ENCODE peak calls at places on chromosomes 12 and 14, in nine cellular contexts. One of them, this sample, is unnamed.

GRCh38 chr12:132259364-132259871 is 70.0 kb downstream of the GALNT9 start:
- DNase-seq in adrenal gland: no peak
- DNase-seq in SHP77: no peak
- DNase-seq in left ventricle myocardium superior: peak
- DNase-seq in NCI-H510A: no peak
- DNase-seq in cardiac muscle cell: peak
- DNase-seq in Caco-2: no peak
- DNase-seq in AG09309: no peak
- DNase-seq in PC-9: no peak
- DNase-seq in this sample: no peak

GRCh38 chr12:40054554-40055226 is 51.2 kb downstream of the SLC2A13 start:
- DNase-seq in adrenal gland: peak
- DNase-seq in SHP77: no peak
- DNase-seq in left ventricle myocardium superior: peak
- DNase-seq in NCI-H510A: no peak
- DNase-seq in cardiac muscle cell: peak
- DNase-seq in Caco-2: no peak
- DNase-seq in AG09309: peak
- DNase-seq in PC-9: no peak
- DNase-seq in this sample: no peak

GRCh38 chr14:61187642-61187905 is 93.6 kb downstream of the TMEM30B start:
- DNase-seq in adrenal gland: no peak
- DNase-seq in SHP77: no peak
- DNase-seq in left ventricle myocardium superior: no peak
- DNase-seq in NCI-H510A: no peak
- DNase-seq in cardiac muscle cell: no peak
- DNase-seq in Caco-2: no peak
- DNase-seq in AG09309: no peak
- DNase-seq in PC-9: no peak
- DNase-seq in this sample: no peak

GRCh38 chr14:76926521-76927251 is 100.5 kb downstream of the LRRC74A start:
- DNase-seq in adrenal gland: no peak
- DNase-seq in SHP77: no peak
- DNase-seq in left ventricle myocardium superior: peak
- DNase-seq in NCI-H510A: no peak
- DNase-seq in cardiac muscle cell: peak
- DNase-seq in Caco-2: no peak
- DNase-seq in AG09309: no peak
- DNase-seq in PC-9: no peak
- DNase-seq in this sample: no peak

GRCh38 chr14:24679248-24680085 is 45.5 kb upstream of the GZMB start:
- DNase-seq in adrenal gland: no peak
- DNase-seq in SHP77: no peak
- DNase-seq in left ventricle myocardium superior: no peak
- DNase-seq in NCI-H510A: no peak
- DNase-seq in cardiac muscle cell: no peak
- DNase-seq in Caco-2: no peak
- DNase-seq in AG09309: no peak
- DNase-seq in PC-9: no peak
- DNase-seq in this sample: no peak

GRCh38 chr12:117202033-117202432 is 11.8 kb upstream of the FBXO21 start:
- DNase-seq in adrenal gland: no peak
- DNase-seq in SHP77: no peak
- DNase-seq in left ventricle myocardium superior: no peak
- DNase-seq in NCI-H510A: no peak
- DNase-seq in cardiac muscle cell: no peak
- DNase-seq in Caco-2: no peak
- DNase-seq in AG09309: no peak
- DNase-seq in PC-9: no peak
- DNase-seq in this sample: no peak

GRCh38 chr12:2410490-2410889 is 357.7 kb downstream of the CACNA1C start:
- DNase-seq in adrenal gland: no peak
- DNase-seq in SHP77: no peak
- DNase-seq in left ventricle myocardium superior: no peak
- DNase-seq in NCI-H510A: no peak
- DNase-seq in cardiac muscle cell: no peak
- DNase-seq in Caco-2: no peak
- DNase-seq in AG09309: no peak
- DNase-seq in PC-9: no peak
- DNase-seq in this sample: no peak

GRCh38 chr12:28104893-28105864 is 85.1 kb upstream of the CCDC91 start:
- DNase-seq in adrenal gland: no peak
- DNase-seq in SHP77: no peak
- DNase-seq in left ventricle myocardium superior: no peak
- DNase-seq in NCI-H510A: no peak
- DNase-seq in cardiac muscle cell: peak
- DNase-seq in Caco-2: no peak
- DNase-seq in AG09309: no peak
- DNase-seq in PC-9: no peak
- DNase-seq in this sample: no peak

GRCh38 chr12:1501695-1502440 is 92.5 kb downstream of the FBXL14 start:
- DNase-seq in adrenal gland: no peak
- DNase-seq in SHP77: no peak
- DNase-seq in left ventricle myocardium superior: no peak
- DNase-seq in NCI-H510A: no peak
- DNase-seq in cardiac muscle cell: no peak
- DNase-seq in Caco-2: no peak
- DNase-seq in AG09309: no peak
- DNase-seq in PC-9: no peak
- DNase-seq in this sample: no peak

GRCh38 chr12:66965613-66966012 is 286.7 kb upstream of the GRIP1 start:
- DNase-seq in adrenal gland: no peak
- DNase-seq in SHP77: no peak
- DNase-seq in left ventricle myocardium superior: no peak
- DNase-seq in NCI-H510A: no peak
- DNase-seq in cardiac muscle cell: no peak
- DNase-seq in Caco-2: no peak
- DNase-seq in AG09309: no peak
- DNase-seq in PC-9: no peak
- DNase-seq in this sample: no peak

GRCh38 chr14:100822921-100823320 is 3.0 kb upstream of the MEG3 start:
- DNase-seq in adrenal gland: peak
- DNase-seq in SHP77: no peak
- DNase-seq in left ventricle myocardium superior: no peak
- DNase-seq in NCI-H510A: no peak
- DNase-seq in cardiac muscle cell: peak
- DNase-seq in Caco-2: no peak
- DNase-seq in AG09309: no peak
- DNase-seq in PC-9: no peak
- DNase-seq in this sample: no peak

GRCh38 chr14:78202178-78202577 is 32.0 kb downstream of the NRXN3 start:
- DNase-seq in adrenal gland: no peak
- DNase-seq in SHP77: no peak
- DNase-seq in left ventricle myocardium superior: no peak
- DNase-seq in NCI-H510A: no peak
- DNase-seq in cardiac muscle cell: no peak
- DNase-seq in Caco-2: no peak
- DNase-seq in AG09309: no peak
- DNase-seq in PC-9: no peak
- DNase-seq in this sample: no peak

GRCh38 chr12:50112456-50113218 is 601 bp downstream of the COX14 start:
- DNase-seq in adrenal gland: no peak
- DNase-seq in SHP77: no peak
- DNase-seq in left ventricle myocardium superior: no peak
- DNase-seq in NCI-H510A: no peak
- DNase-seq in cardiac muscle cell: no peak
- DNase-seq in Caco-2: peak
- DNase-seq in AG09309: no peak
- DNase-seq in PC-9: no peak
- DNase-seq in this sample: no peak

GRCh38 chr12:107544947-107545346 is 140.7 kb upstream of the PWP1 start:
- DNase-seq in adrenal gland: no peak
- DNase-seq in SHP77: no peak
- DNase-seq in left ventricle myocardium superior: no peak
- DNase-seq in NCI-H510A: no peak
- DNase-seq in cardiac muscle cell: no peak
- DNase-seq in Caco-2: no peak
- DNase-seq in AG09309: no peak
- DNase-seq in PC-9: no peak
- DNase-seq in this sample: no peak

GRCh38 chr14:59474172-59474571 is 9.0 kb upstream of the GPR135 start:
- DNase-seq in adrenal gland: no peak
- DNase-seq in SHP77: no peak
- DNase-seq in left ventricle myocardium superior: no peak
- DNase-seq in NCI-H510A: no peak
- DNase-seq in cardiac muscle cell: peak
- DNase-seq in Caco-2: no peak
- DNase-seq in AG09309: no peak
- DNase-seq in PC-9: no peak
- DNase-seq in this sample: no peak

GRCh38 chr12:59111873-59112272 is 191.6 kb upstream of the LRIG3 start:
- DNase-seq in adrenal gland: no peak
- DNase-seq in SHP77: no peak
- DNase-seq in left ventricle myocardium superior: no peak
- DNase-seq in NCI-H510A: no peak
- DNase-seq in cardiac muscle cell: no peak
- DNase-seq in Caco-2: no peak
- DNase-seq in AG09309: no peak
- DNase-seq in PC-9: no peak
- DNase-seq in this sample: no peak

GRCh38 chr14:68589447-68590232 is 203.2 kb downstream of the ZFP36L1 start:
- DNase-seq in adrenal gland: no peak
- DNase-seq in SHP77: no peak
- DNase-seq in left ventricle myocardium superior: peak
- DNase-seq in NCI-H510A: no peak
- DNase-seq in cardiac muscle cell: peak
- DNase-seq in Caco-2: no peak
- DNase-seq in AG09309: peak
- DNase-seq in PC-9: no peak
- DNase-seq in this sample: no peak

GRCh38 chr12:113198286-113198685 is 12.8 kb downstream of the RITA1 start:
- DNase-seq in adrenal gland: no peak
- DNase-seq in SHP77: no peak
- DNase-seq in left ventricle myocardium superior: no peak
- DNase-seq in NCI-H510A: no peak
- DNase-seq in cardiac muscle cell: no peak
- DNase-seq in Caco-2: no peak
- DNase-seq in AG09309: no peak
- DNase-seq in PC-9: no peak
- DNase-seq in this sample: no peak

GRCh38 chr12:79673334-79673733 is 17.4 kb downstream of the PAWR start:
- DNase-seq in adrenal gland: no peak
- DNase-seq in SHP77: peak
- DNase-seq in left ventricle myocardium superior: no peak
- DNase-seq in NCI-H510A: peak
- DNase-seq in cardiac muscle cell: no peak
- DNase-seq in Caco-2: no peak
- DNase-seq in AG09309: no peak
- DNase-seq in PC-9: no peak
- DNase-seq in this sample: no peak

GRCh38 chr12:124007810-124008570 is 35.0 kb downstream of the ZNF664 start:
- DNase-seq in adrenal gland: no peak
- DNase-seq in SHP77: no peak
- DNase-seq in left ventricle myocardium superior: no peak
- DNase-seq in NCI-H510A: no peak
- DNase-seq in cardiac muscle cell: peak
- DNase-seq in Caco-2: no peak
- DNase-seq in AG09309: no peak
- DNase-seq in PC-9: no peak
- DNase-seq in this sample: no peak

GRCh38 chr14:86334355-86334754 is 804.4 kb downstream of the FLRT2 start:
- DNase-seq in adrenal gland: no peak
- DNase-seq in SHP77: no peak
- DNase-seq in left ventricle myocardium superior: no peak
- DNase-seq in NCI-H510A: no peak
- DNase-seq in cardiac muscle cell: no peak
- DNase-seq in Caco-2: no peak
- DNase-seq in AG09309: no peak
- DNase-seq in PC-9: no peak
- DNase-seq in this sample: no peak

GRCh38 chr14:81137316-81137715 is 83.4 kb downstream of the GTF2A1 start:
- DNase-seq in adrenal gland: peak
- DNase-seq in SHP77: no peak
- DNase-seq in left ventricle myocardium superior: no peak
- DNase-seq in NCI-H510A: no peak
- DNase-seq in cardiac muscle cell: peak
- DNase-seq in Caco-2: no peak
- DNase-seq in AG09309: peak
- DNase-seq in PC-9: no peak
- DNase-seq in this sample: no peak

GRCh38 chr12:104921340-104921739 is 36.8 kb downstream of the SLC41A2 start:
- DNase-seq in adrenal gland: no peak
- DNase-seq in SHP77: no peak
- DNase-seq in left ventricle myocardium superior: no peak
- DNase-seq in NCI-H510A: no peak
- DNase-seq in cardiac muscle cell: no peak
- DNase-seq in Caco-2: no peak
- DNase-seq in AG09309: no peak
- DNase-seq in PC-9: no peak
- DNase-seq in this sample: no peak

GRCh38 chr12:47207005-47207717 is 127.4 kb upstream of the AMIGO2 start:
- DNase-seq in adrenal gland: no peak
- DNase-seq in SHP77: no peak
- DNase-seq in left ventricle myocardium superior: peak
- DNase-seq in NCI-H510A: no peak
- DNase-seq in cardiac muscle cell: no peak
- DNase-seq in Caco-2: no peak
- DNase-seq in AG09309: no peak
- DNase-seq in PC-9: no peak
- DNase-seq in this sample: peak

GRCh38 chr12:51942501-51943000 is 8.9 kb upstream of the ACVR1B start:
- DNase-seq in adrenal gland: no peak
- DNase-seq in SHP77: no peak
- DNase-seq in left ventricle myocardium superior: no peak
- DNase-seq in NCI-H510A: no peak
- DNase-seq in cardiac muscle cell: no peak
- DNase-seq in Caco-2: no peak
- DNase-seq in AG09309: no peak
- DNase-seq in PC-9: no peak
- DNase-seq in this sample: no peak

GRCh38 chr12:58313091-58313855 is 371.9 kb downstream of the ATP23 start:
- DNase-seq in adrenal gland: no peak
- DNase-seq in SHP77: no peak
- DNase-seq in left ventricle myocardium superior: no peak
- DNase-seq in NCI-H510A: no peak
- DNase-seq in cardiac muscle cell: peak
- DNase-seq in Caco-2: no peak
- DNase-seq in AG09309: peak
- DNase-seq in PC-9: no peak
- DNase-seq in this sample: no peak

GRCh38 chr12:4274396-4274959 is 916 bp downstream of the CCND2 start:
- DNase-seq in adrenal gland: no peak
- DNase-seq in SHP77: no peak
- DNase-seq in left ventricle myocardium superior: peak
- DNase-seq in NCI-H510A: no peak
- DNase-seq in cardiac muscle cell: no peak
- DNase-seq in Caco-2: peak
- DNase-seq in AG09309: no peak
- DNase-seq in PC-9: no peak
- DNase-seq in this sample: no peak

GRCh38 chr12:80033457-80033856 is 65.9 kb upstream of the OTOGL start:
- DNase-seq in adrenal gland: no peak
- DNase-seq in SHP77: no peak
- DNase-seq in left ventricle myocardium superior: no peak
- DNase-seq in NCI-H510A: no peak
- DNase-seq in cardiac muscle cell: peak
- DNase-seq in Caco-2: no peak
- DNase-seq in AG09309: peak
- DNase-seq in PC-9: no peak
- DNase-seq in this sample: no peak

GRCh38 chr12:122104844-122105243 is 26.3 kb downstream of the MLXIP start:
- DNase-seq in adrenal gland: no peak
- DNase-seq in SHP77: no peak
- DNase-seq in left ventricle myocardium superior: no peak
- DNase-seq in NCI-H510A: no peak
- DNase-seq in cardiac muscle cell: no peak
- DNase-seq in Caco-2: no peak
- DNase-seq in AG09309: no peak
- DNase-seq in PC-9: no peak
- DNase-seq in this sample: no peak

GRCh38 chr14:57692671-57693070 is 173.2 kb downstream of the SLC35F4 start:
- DNase-seq in adrenal gland: no peak
- DNase-seq in SHP77: peak
- DNase-seq in left ventricle myocardium superior: no peak
- DNase-seq in NCI-H510A: no peak
- DNase-seq in cardiac muscle cell: peak
- DNase-seq in Caco-2: peak
- DNase-seq in AG09309: peak
- DNase-seq in PC-9: no peak
- DNase-seq in this sample: no peak

GRCh38 chr12:95615735-95616134 is 64.5 kb upstream of the USP44 start:
- DNase-seq in adrenal gland: no peak
- DNase-seq in SHP77: no peak
- DNase-seq in left ventricle myocardium superior: no peak
- DNase-seq in NCI-H510A: no peak
- DNase-seq in cardiac muscle cell: no peak
- DNase-seq in Caco-2: no peak
- DNase-seq in AG09309: no peak
- DNase-seq in PC-9: no peak
- DNase-seq in this sample: no peak